ENCODE peak calls at places on chromosome 17, in five cellular contexts. F is iris pigment epithelial cell; U is naive thymus-derived CD4-positive, alpha-beta T cell; S is heart left ventricle; E is bronchial epithelial cell. M is an unnamed sample.

GRCh38 chr17:74214642-74215331 is 1.4 kb downstream of the TTYH2 start:
- DNase-seq in E (no peak), U (no peak), S (peak; percentile 44), F (no peak), M (no peak)

GRCh38 chr17:1153795-1154546 is 25.8 kb downstream of the ABR start:
- DNase-seq in E (no peak), F (peak; percentile 75), U (no peak), S (no peak), M (no peak)

GRCh38 chr17:9802294-9802693 is 10.9 kb upstream of the DHRS7C start:
- DNase-seq in S (no peak), U (no peak), F (no peak), E (no peak), M (no peak)

GRCh38 chr17:68320943-68321557 is 29.8 kb downstream of the ARSG start:
- DNase-seq in F (no peak), U (no peak), S (no peak), E (no peak), M (no peak)

GRCh38 chr17:28193241-28193640 is 125.8 kb upstream of the TMEM97 start:
- DNase-seq in U (no peak), E (no peak), F (no peak), S (peak; percentile 26), M (no peak)

GRCh38 chr17:72336026-72336803 is 215.4 kb downstream of the SOX9 start:
- DNase-seq in F (no peak), U (no peak), S (no peak), E (no peak), M (no peak)

GRCh38 chr17:13024526-13025263 is 6.9 kb upstream of the ELAC2 start:
- DNase-seq in S (peak; percentile 60), F (peak; percentile 41), E (peak; percentile 35), U (peak; percentile 70), M (peak; percentile 55)

GRCh38 chr17:60392845-60393702 is 1.1 kb upstream of the USP32 start:
- DNase-seq in S (peak; percentile 32), U (peak; percentile 8), E (peak; percentile 47), F (peak; percentile 72), M (peak; percentile 29)

GRCh38 chr17:65323055-65323454 is 185.9 kb downstream of the RGS9 start:
- DNase-seq in S (no peak), E (no peak), U (no peak), F (peak; percentile 7), M (no peak)

GRCh38 chr17:9368631-9369030 is 207.0 kb downstream of the STX8 start:
- DNase-seq in E (peak; percentile 13), U (no peak), F (no peak), S (no peak), M (no peak)

GRCh38 chr17:81438688-81439087 is 43.4 kb downstream of the BAHCC1 start:
- DNase-seq in F (no peak), E (no peak), S (no peak), U (no peak), M (no peak)

GRCh38 chr17:17495448-17496188 is 577 bp downstream of the RASD1 start:
- DNase-seq in S (no peak), U (peak; percentile 13), E (peak; percentile 8), F (peak; percentile 45), M (peak; percentile 17)

GRCh38 chr17:10081571-10082169 is 116.7 kb downstream of the GAS7 start:
- DNase-seq in E (no peak), S (no peak), F (no peak), U (no peak), M (no peak)

GRCh38 chr17:77873518-77874302 is 84.8 kb upstream of the TNRC6C start:
- DNase-seq in U (no peak), F (no peak), E (no peak), S (no peak), M (no peak)

GRCh38 chr17:19418312-19418992 is 7.4 kb downstream of the RNF112 start:
- DNase-seq in U (no peak), S (no peak), F (peak; percentile 82), E (peak; percentile 65), M (no peak)

GRCh38 chr17:7915611-7916382 is at the start of gene RNF227:
- DNase-seq in U (peak; percentile 86), S (peak; percentile 92), F (peak; percentile 97), E (peak; percentile 82), M (peak; percentile 80)